ENCODE peak calls at places on chromosome 12, in eight cellular contexts. C, J, M, H, V, E, X and Z are unnamed samples.

GRCh38 chr12:115132145-115132544 is 448.2 kb upstream of the TBX3 start:
- DNase-seq in C (no peak), J (peak), M (no peak), H (no peak), V (no peak), E (no peak), X (no peak), Z (no peak)

GRCh38 chr12:89072303-89073026 is 279.8 kb downstream of the DUSP6 start:
- DNase-seq in C (no peak), J (no peak), M (no peak), H (no peak), V (no peak), E (no peak), X (no peak), Z (no peak)

GRCh38 chr12:74646831-74647230 is 109.2 kb downstream of the ATXN7L3B start:
- DNase-seq in C (no peak), J (no peak), M (no peak), H (no peak), V (no peak), E (no peak), X (no peak), Z (no peak)

GRCh38 chr12:52921488-52922165 is 16.8 kb upstream of the KRT8 start:
- DNase-seq in C (no peak), J (no peak), M (no peak), H (no peak), V (no peak), E (no peak), X (no peak), Z (no peak)

GRCh38 chr12:101581190-101581589 is 13.6 kb upstream of the MYBPC1 start:
- DNase-seq in C (no peak), J (no peak), M (no peak), H (no peak), V (no peak), E (no peak), X (no peak), Z (no peak)

GRCh38 chr12:109861689-109862314 is 18.5 kb downstream of the GLTP start:
- DNase-seq in C (no peak), J (no peak), M (no peak), H (no peak), V (no peak), E (no peak), X (no peak), Z (no peak)

GRCh38 chr12:39905152-39905551 is 200.7 kb downstream of the SLC2A13 start:
- DNase-seq in C (no peak), J (peak), M (peak), H (peak), V (no peak), E (peak), X (no peak), Z (no peak)

GRCh38 chr12:131390408-131391100 is 320.3 kb upstream of the SFSWAP start:
- DNase-seq in C (peak), J (no peak), M (no peak), H (no peak), V (no peak), E (no peak), X (peak), Z (peak)

GRCh38 chr12:52318241-52318990 is 2.8 kb downstream of the KRT83 start:
- DNase-seq in C (no peak), J (no peak), M (no peak), H (no peak), V (peak), E (no peak), X (no peak), Z (no peak)

GRCh38 chr12:3604750-3605638 is 114.0 kb downstream of the PRMT8 start:
- DNase-seq in C (peak), J (no peak), M (peak), H (no peak), V (no peak), E (peak), X (no peak), Z (no peak)

GRCh38 chr12:58425481-58426392 is 484.4 kb downstream of the ATP23 start:
- DNase-seq in C (no peak), J (peak), M (no peak), H (peak), V (peak), E (peak), X (peak), Z (no peak)

GRCh38 chr12:22740656-22741350 is 115.8 kb downstream of the ETNK1 start:
- DNase-seq in C (no peak), J (no peak), M (no peak), H (no peak), V (no peak), E (no peak), X (no peak), Z (no peak)

GRCh38 chr12:46221255-46222128 is 47.4 kb downstream of the SLC38A1 start:
- DNase-seq in C (no peak), J (no peak), M (no peak), H (no peak), V (no peak), E (no peak), X (no peak), Z (no peak)

GRCh38 chr12:57733928-57734327 is 4.6 kb downstream of the AGAP2 start:
- DNase-seq in C (no peak), J (no peak), M (no peak), H (no peak), V (no peak), E (no peak), X (no peak), Z (no peak)

GRCh38 chr12:47852096-47852571 is 32.4 kb upstream of the HDAC7 start:
- DNase-seq in C (no peak), J (no peak), M (no peak), H (no peak), V (no peak), E (no peak), X (no peak), Z (no peak)

GRCh38 chr12:119258149-119258548 is 76.4 kb upstream of the CCDC60 start:
- DNase-seq in C (peak), J (no peak), M (no peak), H (no peak), V (no peak), E (no peak), X (no peak), Z (no peak)

GRCh38 chr12:3553681-3554546 is 62.9 kb downstream of the PRMT8 start:
- DNase-seq in C (peak), J (no peak), M (no peak), H (no peak), V (no peak), E (no peak), X (no peak), Z (no peak)

GRCh38 chr12:15732341-15733061 is 56.7 kb downstream of the EPS8 start:
- DNase-seq in C (no peak), J (no peak), M (no peak), H (no peak), V (peak), E (no peak), X (no peak), Z (no peak)

GRCh38 chr12:48070033-48070432 is 35.8 kb downstream of the SENP1 start:
- DNase-seq in C (no peak), J (no peak), M (no peak), H (no peak), V (no peak), E (no peak), X (no peak), Z (no peak)

GRCh38 chr12:19994970-19995369 is 373.4 kb upstream of the PDE3A start:
- DNase-seq in C (no peak), J (no peak), M (no peak), H (no peak), V (no peak), E (no peak), X (no peak), Z (no peak)

GRCh38 chr12:48184549-48184922 is 1.1 kb downstream of the CCDC184 start:
- DNase-seq in C (peak), J (no peak), M (no peak), H (no peak), V (no peak), E (no peak), X (no peak), Z (no peak)

GRCh38 chr12:30996255-30996654 is 69.7 kb downstream of the TSPAN11 start:
- DNase-seq in C (no peak), J (no peak), M (no peak), H (no peak), V (no peak), E (no peak), X (no peak), Z (no peak)

GRCh38 chr12:52884526-52885293 is 20.2 kb downstream of the KRT8 start:
- DNase-seq in C (peak), J (no peak), M (peak), H (peak), V (peak), E (peak), X (peak), Z (peak)

GRCh38 chr12:115325858-115326257 is 641.9 kb upstream of the TBX3 start:
- DNase-seq in C (no peak), J (no peak), M (no peak), H (no peak), V (no peak), E (no peak), X (no peak), Z (no peak)

GRCh38 chr12:108346727-108347710 is 7.9 kb upstream of the CMKLR1 start:
- DNase-seq in C (no peak), J (no peak), M (no peak), H (no peak), V (no peak), E (no peak), X (no peak), Z (no peak)

GRCh38 chr12:1297639-1298038 is 296.7 kb downstream of the FBXL14 start:
- DNase-seq in C (no peak), J (no peak), M (no peak), H (no peak), V (no peak), E (no peak), X (no peak), Z (no peak)

GRCh38 chr12:130463259-130463658 is 125.6 kb downstream of the PIWIL1 start:
- DNase-seq in C (no peak), J (no peak), M (no peak), H (no peak), V (no peak), E (no peak), X (no peak), Z (no peak)

GRCh38 chr12:80183939-80184338 is 84.6 kb downstream of the OTOGL start:
- DNase-seq in C (no peak), J (no peak), M (no peak), H (no peak), V (no peak), E (no peak), X (no peak), Z (no peak)

GRCh38 chr12:106245767-106246166 is 2.1 kb downstream of the CKAP4 start:
- DNase-seq in C (no peak), J (no peak), M (no peak), H (peak), V (no peak), E (no peak), X (no peak), Z (no peak)

GRCh38 chr12:5210918-5211290 is 167.2 kb downstream of the KCNA5 start:
- DNase-seq in C (no peak), J (no peak), M (no peak), H (no peak), V (no peak), E (no peak), X (no peak), Z (no peak)

GRCh38 chr12:57173089-57173488 is 25.7 kb upstream of the LRP1-AS start:
- DNase-seq in C (peak), J (no peak), M (no peak), H (no peak), V (peak), E (peak), X (peak), Z (no peak)

GRCh38 chr12:22543246-22544037 is 900 bp downstream of the C2CD5 start:
- DNase-seq in C (peak), J (no peak), M (peak), H (peak), V (peak), E (no peak), X (peak), Z (peak)

GRCh38 chr12:88300931-88301330 is 158.8 kb downstream of the TMTC3 start:
- DNase-seq in C (no peak), J (no peak), M (no peak), H (no peak), V (no peak), E (no peak), X (no peak), Z (no peak)

GRCh38 chr12:20476551-20476950 is 108.2 kb downstream of the PDE3A start:
- DNase-seq in C (no peak), J (no peak), M (no peak), H (no peak), V (no peak), E (no peak), X (no peak), Z (no peak)

GRCh38 chr12:94593822-94594442 is 56.4 kb downstream of the TMCC3 start:
- DNase-seq in C (no peak), J (no peak), M (no peak), H (no peak), V (no peak), E (no peak), X (no peak), Z (no peak)

GRCh38 chr12:129337413-129337812 is 484.1 kb downstream of the GLT1D1 start:
- DNase-seq in C (no peak), J (no peak), M (no peak), H (no peak), V (no peak), E (no peak), X (no peak), Z (no peak)

GRCh38 chr12:13350946-13351345 is 154.4 kb downstream of the EMP1 start:
- DNase-seq in C (no peak), J (no peak), M (no peak), H (no peak), V (no peak), E (no peak), X (no peak), Z (no peak)

GRCh38 chr12:10716704-10717315 is 6.3 kb downstream of the YBX3 start:
- DNase-seq in C (peak), J (peak), M (no peak), H (peak), V (no peak), E (peak), X (no peak), Z (no peak)

GRCh38 chr12:83514372-83514771 is 827.7 kb downstream of the TMTC2 start:
- DNase-seq in C (no peak), J (no peak), M (no peak), H (no peak), V (no peak), E (no peak), X (no peak), Z (no peak)

GRCh38 chr12:18482601-18483120 is 221.3 kb downstream of the PIK3C2G start:
- DNase-seq in C (no peak), J (no peak), M (no peak), H (no peak), V (no peak), E (no peak), X (no peak), Z (no peak)
- TF ChIP-seq CTCF in C (no peak), J (no peak), M (no peak), H (no peak), V (no peak), E (no peak), X (no peak), Z (no peak)

GRCh38 chr12:51013441-51013840 is 12.7 kb downstream of the SLC11A2 start:
- DNase-seq in C (no peak), J (no peak), M (no peak), H (no peak), V (no peak), E (no peak), X (no peak), Z (no peak)

GRCh38 chr12:51009038-51009437 is 17.1 kb downstream of the SLC11A2 start:
- DNase-seq in C (no peak), J (no peak), M (peak), H (peak), V (no peak), E (no peak), X (peak), Z (no peak)

GRCh38 chr12:51011960-51012359 is 14.2 kb downstream of the SLC11A2 start:
- DNase-seq in C (no peak), J (no peak), M (no peak), H (no peak), V (no peak), E (no peak), X (no peak), Z (no peak)

GRCh38 chr12:51008329-51008728 is 17.9 kb downstream of the SLC11A2 start:
- DNase-seq in C (no peak), J (no peak), M (no peak), H (no peak), V (no peak), E (no peak), X (no peak), Z (no peak)

DNA sequence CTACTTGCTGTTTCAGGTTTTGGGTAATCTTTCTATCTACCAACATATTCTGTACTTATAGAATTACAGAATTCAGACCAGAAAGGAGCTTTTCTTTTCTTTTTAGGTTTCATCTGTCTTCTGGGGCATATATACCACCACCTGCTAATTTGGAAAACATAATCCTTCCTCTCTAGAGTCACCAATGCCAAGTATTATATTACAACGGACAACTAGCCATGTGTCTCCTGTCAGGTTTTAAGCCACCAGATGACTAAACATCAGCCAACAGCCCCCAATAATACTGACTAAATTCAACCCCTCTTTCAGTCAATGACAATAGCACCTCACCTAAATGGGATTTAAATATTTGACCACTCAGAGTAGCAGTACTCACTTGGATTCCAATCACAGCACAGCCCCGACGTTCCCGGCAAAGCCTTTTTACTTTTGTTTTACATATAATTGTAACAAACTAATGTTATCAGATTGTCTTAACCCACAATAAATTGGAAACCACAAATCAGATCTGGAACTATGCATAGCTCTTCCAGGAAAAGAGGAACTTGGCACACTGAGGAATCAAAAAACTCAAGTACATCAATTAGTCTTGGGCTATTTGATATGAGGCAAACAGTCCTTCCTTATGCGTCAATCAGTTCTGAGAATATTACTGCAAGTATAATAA is 13.5 kb downstream of the SLC11A2 start:
- DNase-seq in C (no peak), J (no peak), M (no peak), H (no peak), V (no peak), E (no peak), X (no peak), Z (no peak)
- TF ChIP-seq CTCF in C (no peak), J (no peak), M (no peak), H (no peak), V (no peak), E (no peak), X (no peak), Z (no peak)

GRCh38 chr12:54299515-54300266 is 1.1 kb downstream of the NFE2 start:
- DNase-seq in C (no peak), J (no peak), M (no peak), H (no peak), V (no peak), E (no peak), X (no peak), Z (no peak)

GRCh38 chr12:54301428-54302045 is 722 bp upstream of the NFE2 start:
- DNase-seq in C (no peak), J (no peak), M (no peak), H (no peak), V (no peak), E (no peak), X (no peak), Z (no peak)

GRCh38 chr12:54298904-54299303 is 1.9 kb downstream of the NFE2 start:
- DNase-seq in C (no peak), J (no peak), M (no peak), H (no peak), V (no peak), E (no peak), X (no peak), Z (no peak)

GRCh38 chr12:54300267-54300731 is 516 bp downstream of the NFE2 start:
- DNase-seq in C (no peak), J (no peak), M (no peak), H (no peak), V (no peak), E (no peak), X (no peak), Z (no peak)

GRCh38 chr12:54300732-54301427 is at the start of gene NFE2:
- DNase-seq in C (peak), J (no peak), M (no peak), H (no peak), V (no peak), E (no peak), X (peak), Z (peak)
- TF ChIP-seq CTCF in C (no peak), J (peak), M (no peak), H (no peak), V (no peak), E (no peak), X (no peak), Z (peak)

GRCh38 chr12:28190321-28191017 is at the start of gene CCDC91:
- DNase-seq in C (peak), J (no peak), M (peak), H (peak), V (peak), E (peak), X (peak), Z (peak)
- TF ChIP-seq CTCF in C (no peak), J (no peak), M (no peak), H (no peak), V (no peak), E (no peak), X (peak), Z (peak)

GRCh38 chr12:113130457-113131135 is 5.0 kb downstream of the RASAL1 start:
- DNase-seq in C (no peak), J (no peak), M (peak), H (no peak), V (no peak), E (no peak), X (no peak), Z (no peak)
- TF ChIP-seq CTCF in C (no peak), J (no peak), M (peak), H (no peak), V (peak), E (no peak), X (peak), Z (peak)

GRCh38 chr12:110932048-110932447 is 11.7 kb upstream of the MYL2 start:
- DNase-seq in C (peak), J (no peak), M (peak), H (no peak), V (no peak), E (no peak), X (peak), Z (no peak)
- TF ChIP-seq CTCF in C (peak), J (peak), M (peak), H (no peak), V (no peak), E (no peak), X (peak), Z (peak)

GRCh38 chr12:127485528-127485927 is 781.4 kb upstream of the TMEM132C start:
- DNase-seq in C (no peak), J (peak), M (no peak), H (no peak), V (no peak), E (no peak), X (peak), Z (no peak)
- TF ChIP-seq CTCF in C (no peak), J (peak), M (no peak), H (no peak), V (no peak), E (no peak), X (no peak), Z (no peak)

GRCh38 chr12:124677552-124678356 is 110.3 kb upstream of the NCOR2 start:
- DNase-seq in C (no peak), J (no peak), M (no peak), H (no peak), V (no peak), E (peak), X (no peak), Z (no peak)
- TF ChIP-seq CTCF in C (no peak), J (no peak), M (no peak), H (no peak), V (no peak), E (no peak), X (no peak), Z (no peak)

GRCh38 chr12:121652767-121653497 is 16.5 kb downstream of the MORN3 start:
- DNase-seq in C (no peak), J (no peak), M (no peak), H (peak), V (no peak), E (no peak), X (no peak), Z (no peak)
- TF ChIP-seq CTCF in C (no peak), J (no peak), M (no peak), H (no peak), V (no peak), E (no peak), X (no peak), Z (no peak)